ENCODE peak calls at places on chromosome 12, in seven cellular contexts. One of them, this sample, is unnamed.

GRCh38 chr12:1318327-1319031 is 275.9 kb downstream of the FBXL14 start:
- DNase-seq in astrocyte of the cerebellum: peak; percentile 53
- DNase-seq in PC-3: peak; percentile 62
- DNase-seq in AG04449: peak; percentile 29
- DNase-seq in astrocyte: peak; percentile 62
- DNase-seq in tibial artery: no peak
- DNase-seq in AG10803: peak; percentile 78
- DNase-seq in this sample: peak; percentile 55

GRCh38 chr12:47385587-47385986 is 305.8 kb upstream of the AMIGO2 start:
- DNase-seq in tibial artery: no peak
- DNase-seq in AG04449: no peak
- DNase-seq in astrocyte: no peak
- DNase-seq in AG10803: no peak
- DNase-seq in PC-3: no peak
- DNase-seq in astrocyte of the cerebellum: no peak
- DNase-seq in this sample: no peak

GRCh38 chr12:81208193-81208946 is 130.5 kb downstream of the ACSS3 start:
- DNase-seq in PC-3: no peak
- DNase-seq in astrocyte of the cerebellum: no peak
- DNase-seq in AG04449: no peak
- DNase-seq in AG10803: no peak
- DNase-seq in astrocyte: no peak
- DNase-seq in tibial artery: no peak
- DNase-seq in this sample: no peak

GRCh38 chr12:70543444-70543843 is 93.8 kb downstream of the PTPRB start:
- DNase-seq in AG04449: peak; percentile 96
- DNase-seq in PC-3: peak; percentile 93
- DNase-seq in tibial artery: no peak
- DNase-seq in astrocyte of the cerebellum: peak; percentile 56
- DNase-seq in AG10803: peak; percentile 95
- DNase-seq in astrocyte: peak; percentile 93
- DNase-seq in this sample: peak; percentile 100

GRCh38 chr12:40662366-40662765 is 29.9 kb upstream of the CNTN1 start:
- DNase-seq in AG10803: no peak
- DNase-seq in astrocyte: no peak
- DNase-seq in astrocyte of the cerebellum: no peak
- DNase-seq in tibial artery: no peak
- DNase-seq in AG04449: no peak
- DNase-seq in PC-3: no peak
- DNase-seq in this sample: no peak

GRCh38 chr12:79634957-79635471 is 55.8 kb downstream of the PAWR start:
- DNase-seq in AG04449: no peak
- DNase-seq in tibial artery: no peak
- DNase-seq in PC-3: no peak
- DNase-seq in astrocyte of the cerebellum: peak; percentile 81
- DNase-seq in AG10803: peak; percentile 95
- DNase-seq in astrocyte: peak; percentile 79
- DNase-seq in this sample: peak; percentile 16

GRCh38 chr12:97672870-97673269 is 210.3 kb downstream of the RMST start:
- DNase-seq in astrocyte: no peak
- DNase-seq in astrocyte of the cerebellum: no peak
- DNase-seq in AG04449: no peak
- DNase-seq in AG10803: no peak
- DNase-seq in PC-3: no peak
- DNase-seq in tibial artery: no peak
- DNase-seq in this sample: no peak

GRCh38 chr12:51262758-51263177 is 7.4 kb downstream of the SMAGP start:
- DNase-seq in PC-3: peak; percentile 56
- DNase-seq in AG04449: no peak
- DNase-seq in tibial artery: no peak
- DNase-seq in astrocyte of the cerebellum: no peak
- DNase-seq in AG10803: peak; percentile 51
- DNase-seq in astrocyte: peak; percentile 33
- DNase-seq in this sample: peak; percentile 58

GRCh38 chr12:14257734-14258467 is 107.6 kb upstream of the ATF7IP start:
- DNase-seq in PC-3: peak; percentile 97
- DNase-seq in AG10803: peak; percentile 99
- DNase-seq in AG04449: peak; percentile 99
- DNase-seq in astrocyte: peak; percentile 100
- DNase-seq in astrocyte of the cerebellum: peak; percentile 95
- DNase-seq in tibial artery: peak; percentile 98
- DNase-seq in this sample: peak; percentile 100

GRCh38 chr12:70045514-70045913 is 197.7 kb upstream of the CNOT2 start:
- DNase-seq in astrocyte: no peak
- DNase-seq in astrocyte of the cerebellum: no peak
- DNase-seq in tibial artery: no peak
- DNase-seq in PC-3: peak; percentile 40
- DNase-seq in AG10803: no peak
- DNase-seq in AG04449: no peak
- DNase-seq in this sample: no peak

GRCh38 chr12:25320123-25321006 is 69.6 kb upstream of the KRAS start:
- DNase-seq in tibial artery: no peak
- DNase-seq in PC-3: no peak
- DNase-seq in astrocyte: peak; percentile 65
- DNase-seq in astrocyte of the cerebellum: peak; percentile 53
- DNase-seq in AG10803: peak; percentile 24
- DNase-seq in AG04449: peak; percentile 72
- DNase-seq in this sample: no peak

GRCh38 chr12:57797938-57798337 is 15.4 kb downstream of the TSFM start:
- DNase-seq in AG10803: no peak
- DNase-seq in PC-3: no peak
- DNase-seq in astrocyte: no peak
- DNase-seq in tibial artery: no peak
- DNase-seq in astrocyte of the cerebellum: no peak
- DNase-seq in AG04449: no peak
- DNase-seq in this sample: no peak

GRCh38 chr12:91991397-91992187 is 154.1 kb downstream of the BTG1 start:
- DNase-seq in tibial artery: no peak
- DNase-seq in astrocyte of the cerebellum: no peak
- DNase-seq in astrocyte: peak; percentile 16
- DNase-seq in AG04449: no peak
- DNase-seq in AG10803: no peak
- DNase-seq in PC-3: peak; percentile 16
- DNase-seq in this sample: peak; percentile 42

GRCh38 chr12:132269266-132269968 is 60.0 kb downstream of the GALNT9 start:
- DNase-seq in astrocyte of the cerebellum: no peak
- DNase-seq in tibial artery: no peak
- DNase-seq in AG10803: no peak
- DNase-seq in AG04449: no peak
- DNase-seq in PC-3: no peak
- DNase-seq in astrocyte: no peak
- DNase-seq in this sample: no peak

GRCh38 chr12:53561590-53561953 is 54.3 kb upstream of the NPFF start:
- DNase-seq in PC-3: peak; percentile 91
- DNase-seq in tibial artery: no peak
- DNase-seq in astrocyte: peak; percentile 93
- DNase-seq in astrocyte of the cerebellum: peak; percentile 76
- DNase-seq in AG10803: peak; percentile 91
- DNase-seq in AG04449: peak; percentile 72
- DNase-seq in this sample: peak; percentile 92

GRCh38 chr12:42510823-42511222 is 78.7 kb downstream of the PRICKLE1 start:
- DNase-seq in AG04449: no peak
- DNase-seq in tibial artery: no peak
- DNase-seq in astrocyte of the cerebellum: no peak
- DNase-seq in PC-3: no peak
- DNase-seq in astrocyte: no peak
- DNase-seq in AG10803: no peak
- DNase-seq in this sample: no peak

GRCh38 chr12:42039146-42039545 is 105.5 kb downstream of the GXYLT1 start:
- DNase-seq in AG10803: peak; percentile 32
- DNase-seq in AG04449: no peak
- DNase-seq in PC-3: peak; percentile 67
- DNase-seq in tibial artery: no peak
- DNase-seq in astrocyte of the cerebellum: peak; percentile 49
- DNase-seq in astrocyte: peak; percentile 93
- DNase-seq in this sample: peak; percentile 58

GRCh38 chr12:80422549-80422948 is 21.5 kb upstream of the PTPRQ start:
- DNase-seq in AG10803: peak; percentile 75
- DNase-seq in astrocyte: peak; percentile 35
- DNase-seq in astrocyte of the cerebellum: peak; percentile 44
- DNase-seq in tibial artery: no peak
- DNase-seq in PC-3: no peak
- DNase-seq in AG04449: peak; percentile 75
- DNase-seq in this sample: peak; percentile 72

GRCh38 chr12:59055204-59055839 is 135.0 kb upstream of the LRIG3 start:
- DNase-seq in astrocyte: peak; percentile 69
- DNase-seq in AG04449: no peak
- DNase-seq in PC-3: peak; percentile 94
- DNase-seq in astrocyte of the cerebellum: no peak
- DNase-seq in AG10803: peak; percentile 62
- DNase-seq in tibial artery: no peak
- DNase-seq in this sample: peak; percentile 76

GRCh38 chr12:66467932-66468331 is 165.6 kb downstream of the HELB start:
- DNase-seq in AG10803: no peak
- DNase-seq in astrocyte: no peak
- DNase-seq in astrocyte of the cerebellum: no peak
- DNase-seq in AG04449: no peak
- DNase-seq in tibial artery: no peak
- DNase-seq in PC-3: no peak
- DNase-seq in this sample: peak; percentile 6

GRCh38 chr12:52606581-52607241 is 5.4 kb upstream of the KRT72 start:
- DNase-seq in AG10803: no peak
- DNase-seq in astrocyte of the cerebellum: no peak
- DNase-seq in astrocyte: no peak
- DNase-seq in tibial artery: no peak
- DNase-seq in AG04449: no peak
- DNase-seq in PC-3: no peak
- DNase-seq in this sample: no peak

GRCh38 chr12:130832561-130833209 is 6.4 kb downstream of the STX2 start:
- DNase-seq in astrocyte: peak; percentile 55
- DNase-seq in astrocyte of the cerebellum: no peak
- DNase-seq in AG10803: peak; percentile 76
- DNase-seq in AG04449: no peak
- DNase-seq in PC-3: peak; percentile 51
- DNase-seq in tibial artery: no peak
- DNase-seq in this sample: peak; percentile 56

GRCh38 chr12:67593871-67594330 is 54.6 kb upstream of the DYRK2 start:
- DNase-seq in astrocyte: no peak
- DNase-seq in astrocyte of the cerebellum: no peak
- DNase-seq in PC-3: no peak
- DNase-seq in AG10803: no peak
- DNase-seq in AG04449: no peak
- DNase-seq in tibial artery: no peak
- DNase-seq in this sample: no peak

GRCh38 chr12:104620761-104621531 is 164.2 kb downstream of the CHST11 start:
- DNase-seq in astrocyte: peak; percentile 50
- DNase-seq in AG10803: no peak
- DNase-seq in PC-3: no peak
- DNase-seq in astrocyte of the cerebellum: no peak
- DNase-seq in AG04449: no peak
- DNase-seq in tibial artery: no peak
- DNase-seq in this sample: peak; percentile 21

GRCh38 chr12:11026118-11026517 is 3.7 kb upstream of the TAS2R19 start:
- DNase-seq in PC-3: peak; percentile 22
- DNase-seq in astrocyte: no peak
- DNase-seq in tibial artery: no peak
- DNase-seq in astrocyte of the cerebellum: no peak
- DNase-seq in AG10803: no peak
- DNase-seq in AG04449: no peak
- DNase-seq in this sample: no peak
- TF ChIP-seq CTCF in PC-3: peak; percentile 46
- TF ChIP-seq CTCF in astrocyte: no peak
- TF ChIP-seq CTCF in tibial artery: no peak
- TF ChIP-seq CTCF in astrocyte of the cerebellum: peak; percentile 7
- TF ChIP-seq CTCF in AG10803: no peak
- TF ChIP-seq CTCF in AG04449: no peak
- TF ChIP-seq CTCF in this sample: peak; percentile 15

GRCh38 chr12:116881325-116881866 is at the start of gene HRK:
- DNase-seq in AG04449: no peak
- DNase-seq in astrocyte: no peak
- DNase-seq in tibial artery: no peak
- DNase-seq in AG10803: no peak
- DNase-seq in astrocyte of the cerebellum: no peak
- DNase-seq in PC-3: no peak
- DNase-seq in this sample: no peak
- H3K4me3 ChIP-seq in AG04449: peak within 1 kb of the TSS; percentile 18
- H3K4me3 ChIP-seq in astrocyte: peak within 1 kb of the TSS; percentile 23
- H3K4me3 ChIP-seq in tibial artery: peak within 1 kb of the TSS; percentile 45
- H3K4me3 ChIP-seq in AG10803: peak within 1 kb of the TSS; percentile 5
- H3K4me3 ChIP-seq in astrocyte of the cerebellum: peak within 1 kb of the TSS; percentile 19
- H3K4me3 ChIP-seq in PC-3: peak within 1 kb of the TSS; percentile 72
- H3K4me3 ChIP-seq in this sample: no peak within 1 kb of the TSS

GRCh38 chr12:122880668-122881067 is 15.3 kb downstream of the VPS37B start:
- DNase-seq in AG04449: no peak
- DNase-seq in AG10803: peak; percentile 54
- DNase-seq in PC-3: peak; percentile 54
- DNase-seq in astrocyte of the cerebellum: no peak
- DNase-seq in tibial artery: no peak
- DNase-seq in astrocyte: no peak
- DNase-seq in this sample: peak; percentile 78
- TF ChIP-seq CTCF in AG04449: peak; percentile 71
- TF ChIP-seq CTCF in AG10803: peak; percentile 54
- TF ChIP-seq CTCF in PC-3: peak; percentile 75
- TF ChIP-seq CTCF in astrocyte of the cerebellum: peak; percentile 64
- TF ChIP-seq CTCF in tibial artery: peak; percentile 29
- TF ChIP-seq CTCF in astrocyte: peak; percentile 54
- TF ChIP-seq CTCF in this sample: peak; percentile 74

GRCh38 chr12:12265035-12265434 is 1.8 kb downstream of the LRP6 start:
- DNase-seq in PC-3: no peak
- DNase-seq in AG10803: no peak
- DNase-seq in tibial artery: no peak
- DNase-seq in astrocyte of the cerebellum: no peak
- DNase-seq in astrocyte: no peak
- DNase-seq in AG04449: no peak
- DNase-seq in this sample: no peak
- H3K4me3 ChIP-seq in PC-3: peak overlapping the region; percentile 74
- H3K4me3 ChIP-seq in AG10803: peak overlapping the region; percentile 99
- H3K4me3 ChIP-seq in tibial artery: peak overlapping the region; percentile 64
- H3K4me3 ChIP-seq in astrocyte of the cerebellum: peak overlapping the region; percentile 63
- H3K4me3 ChIP-seq in astrocyte: peak overlapping the region; percentile 87
- H3K4me3 ChIP-seq in AG04449: peak overlapping the region; percentile 99
- H3K4me3 ChIP-seq in this sample: peak overlapping the region; percentile 86

DNA sequence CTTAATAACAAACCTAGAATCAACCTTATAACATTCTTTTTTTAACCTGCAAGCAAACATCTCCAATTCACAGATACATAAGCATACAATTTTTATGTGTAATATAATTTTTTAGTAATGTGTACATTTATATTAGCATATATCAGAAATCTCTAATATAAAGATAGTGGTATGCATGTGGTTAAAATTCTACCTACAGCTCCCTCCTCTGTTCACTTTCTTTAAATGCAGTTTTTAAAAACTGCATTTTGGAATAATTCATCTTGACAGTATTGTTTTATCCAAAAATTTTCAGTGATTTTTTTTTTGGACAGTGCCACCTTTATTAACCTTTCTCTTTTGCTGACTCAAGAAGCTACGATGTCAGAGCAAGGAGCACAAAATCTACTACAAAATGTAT is 13.2 kb upstream of the RXYLT1 start:
- DNase-seq in AG10803: no peak
- DNase-seq in astrocyte: no peak
- DNase-seq in AG04449: no peak
- DNase-seq in PC-3: peak; percentile 34
- DNase-seq in tibial artery: no peak
- DNase-seq in astrocyte of the cerebellum: no peak
- DNase-seq in this sample: no peak
- TF ChIP-seq CTCF in AG10803: peak; percentile 28
- TF ChIP-seq CTCF in astrocyte: peak; percentile 24
- TF ChIP-seq CTCF in AG04449: no peak
- TF ChIP-seq CTCF in PC-3: peak; percentile 56
- TF ChIP-seq CTCF in tibial artery: peak; percentile 23
- TF ChIP-seq CTCF in astrocyte of the cerebellum: no peak
- TF ChIP-seq CTCF in this sample: peak; percentile 9